ENCODE peak calls at places on chromosomes 2 and 18, in four cellular contexts. One of them, this sample, is unnamed.

GRCh38 chr18:13191779-13192178 is 26.8 kb upstream of the LDLRAD4 start:
- DNase-seq in HepG2: peak; percentile 42
- DNase-seq in K562: no peak
- DNase-seq in GM12878: no peak
- DNase-seq in this sample: no peak

GRCh38 chr2:45345331-45346305 is 265.4 kb downstream of the SRBD1 start:
- DNase-seq in HepG2: no peak
- DNase-seq in K562: no peak
- DNase-seq in GM12878: no peak
- DNase-seq in this sample: peak; percentile 48

GRCh38 chr18:14961991-14962390 is 214.0 kb downstream of the ANKRD30B start:
- DNase-seq in HepG2: no peak
- DNase-seq in K562: no peak
- DNase-seq in GM12878: no peak
- DNase-seq in this sample: no peak

GRCh38 chr2:174343638-174344455 is 9.1 kb downstream of the SP9 start:
- DNase-seq in HepG2: no peak
- DNase-seq in K562: no peak
- DNase-seq in GM12878: no peak
- DNase-seq in this sample: no peak

GRCh38 chr2:121372756-121373353 is 87.9 kb upstream of the TFCP2L1 start:
- DNase-seq in HepG2: no peak
- DNase-seq in K562: no peak
- DNase-seq in GM12878: peak; percentile 48
- DNase-seq in this sample: no peak

GRCh38 chr2:40372586-40372985 is 79.3 kb downstream of the SLC8A1 start:
- DNase-seq in HepG2: no peak
- DNase-seq in K562: no peak
- DNase-seq in GM12878: no peak
- DNase-seq in this sample: no peak

GRCh38 chr18:14948163-14948540 is 200.2 kb downstream of the ANKRD30B start:
- DNase-seq in HepG2: no peak
- DNase-seq in K562: no peak
- DNase-seq in GM12878: no peak
- DNase-seq in this sample: no peak

GRCh38 chr18:65544701-65545100 is 206.1 kb upstream of the CDH7 start:
- DNase-seq in HepG2: no peak
- DNase-seq in K562: no peak
- DNase-seq in GM12878: no peak
- DNase-seq in this sample: no peak

GRCh38 chr2:172888704-172889103 is 153.1 kb downstream of the RAPGEF4 start:
- DNase-seq in HepG2: no peak
- DNase-seq in K562: no peak
- DNase-seq in GM12878: no peak
- DNase-seq in this sample: peak; percentile 32

GRCh38 chr2:39991298-39991697 is 212.2 kb upstream of the THUMPD2 start:
- DNase-seq in HepG2: no peak
- DNase-seq in K562: no peak
- DNase-seq in GM12878: no peak
- DNase-seq in this sample: no peak

GRCh38 chr2:122451040-122451439 is 695.6 kb downstream of the TSN start:
- DNase-seq in HepG2: peak; percentile 47
- DNase-seq in K562: peak; percentile 9
- DNase-seq in GM12878: no peak
- DNase-seq in this sample: peak; percentile 6

GRCh38 chr2:126766295-126766694 is 110.3 kb downstream of the GYPC start:
- DNase-seq in HepG2: no peak
- DNase-seq in K562: no peak
- DNase-seq in GM12878: no peak
- DNase-seq in this sample: no peak

GRCh38 chr18:50662775-50663383 is 103.0 kb downstream of the MAPK4 start:
- DNase-seq in HepG2: no peak
- DNase-seq in K562: no peak
- DNase-seq in GM12878: no peak
- DNase-seq in this sample: peak; percentile 24

GRCh38 chr2:125424386-125424785 is 1231.6 kb upstream of the GYPC start:
- DNase-seq in HepG2: no peak
- DNase-seq in K562: no peak
- DNase-seq in GM12878: no peak
- DNase-seq in this sample: no peak

GRCh38 chr2:99710720-99711612 is 221.1 kb upstream of the REV1 start:
- DNase-seq in HepG2: no peak
- DNase-seq in K562: no peak
- DNase-seq in GM12878: no peak
- DNase-seq in this sample: no peak

GRCh38 chr18:48605408-48605845 is 66.6 kb downstream of the CTIF start:
- DNase-seq in HepG2: peak; percentile 73
- DNase-seq in K562: peak; percentile 74
- DNase-seq in GM12878: peak; percentile 23
- DNase-seq in this sample: peak; percentile 58

GRCh38 chr2:194735837-194736542 is 921.0 kb upstream of the SLC39A10 start:
- DNase-seq in HepG2: no peak
- DNase-seq in K562: no peak
- DNase-seq in GM12878: no peak
- DNase-seq in this sample: no peak

GRCh38 chr18:25876334-25876979 is 214.0 kb downstream of the SS18 start:
- DNase-seq in HepG2: no peak
- DNase-seq in K562: no peak
- DNase-seq in GM12878: no peak
- DNase-seq in this sample: peak; percentile 34

GRCh38 chr2:176324862-176325261 is 55.6 kb downstream of the MTX2 start:
- DNase-seq in HepG2: no peak
- DNase-seq in K562: no peak
- DNase-seq in GM12878: no peak
- DNase-seq in this sample: no peak

GRCh38 chr2:51032748-51033355 is 920 bp upstream of the NRXN1 start:
- DNase-seq in HepG2: no peak
- DNase-seq in K562: no peak
- DNase-seq in GM12878: no peak
- DNase-seq in this sample: no peak

GRCh38 chr2:9708683-9709538 is 78.1 kb upstream of the YWHAQ start:
- DNase-seq in HepG2: no peak
- DNase-seq in K562: no peak
- DNase-seq in GM12878: no peak
- DNase-seq in this sample: no peak

GRCh38 chr2:235958631-235959395 is 209.4 kb downstream of the GBX2 start:
- DNase-seq in HepG2: no peak
- DNase-seq in K562: no peak
- DNase-seq in GM12878: no peak
- DNase-seq in this sample: no peak

GRCh38 chr2:217751192-217751591 is 251.6 kb downstream of the TNS1 start:
- DNase-seq in HepG2: no peak
- DNase-seq in K562: no peak
- DNase-seq in GM12878: no peak
- DNase-seq in this sample: no peak

GRCh38 chr2:27870724-27871123 is 19.5 kb downstream of the RBKS start:
- DNase-seq in HepG2: no peak
- DNase-seq in K562: no peak
- DNase-seq in GM12878: no peak
- DNase-seq in this sample: no peak

GRCh38 chr2:237405006-237405559 is 8.9 kb downstream of the COL6A3 start:
- DNase-seq in HepG2: no peak
- DNase-seq in K562: no peak
- DNase-seq in GM12878: no peak
- DNase-seq in this sample: no peak

GRCh38 chr2:84495539-84496146 is 20.7 kb upstream of the DNAH6 start:
- DNase-seq in HepG2: peak; percentile 64
- DNase-seq in K562: peak; percentile 32
- DNase-seq in GM12878: no peak
- DNase-seq in this sample: peak; percentile 47

GRCh38 chr2:118016911-118017310 is 3.0 kb upstream of the CCDC93 start:
- DNase-seq in HepG2: no peak
- DNase-seq in K562: no peak
- DNase-seq in GM12878: no peak
- DNase-seq in this sample: no peak

GRCh38 chr2:183349046-183349445 is 224.8 kb downstream of the NUP35 start:
- DNase-seq in HepG2: no peak
- DNase-seq in K562: no peak
- DNase-seq in GM12878: no peak
- DNase-seq in this sample: no peak

GRCh38 chr2:47063159-47063930 is 91.8 kb downstream of the STPG4 start:
- DNase-seq in HepG2: no peak
- DNase-seq in K562: no peak
- DNase-seq in GM12878: no peak
- DNase-seq in this sample: no peak

GRCh38 chr2:177832611-177833133 is 239.9 kb downstream of the PDE11A start:
- DNase-seq in HepG2: no peak
- DNase-seq in K562: no peak
- DNase-seq in GM12878: no peak
- DNase-seq in this sample: no peak

GRCh38 chr2:54881759-54882158 is 158.3 kb downstream of the EML6 start:
- DNase-seq in HepG2: no peak
- DNase-seq in K562: no peak
- DNase-seq in GM12878: no peak
- DNase-seq in this sample: no peak

GRCh38 chr2:100630473-100630977 is 67.7 kb downstream of the PDCL3 start:
- DNase-seq in HepG2: no peak
- DNase-seq in K562: no peak
- DNase-seq in GM12878: no peak
- DNase-seq in this sample: no peak

GRCh38 chr18:55228191-55228590 is 268.9 kb upstream of the CCDC68 start:
- DNase-seq in HepG2: no peak
- DNase-seq in K562: no peak
- DNase-seq in GM12878: no peak
- DNase-seq in this sample: no peak

GRCh38 chr2:227180286-227180685 is 15.9 kb downstream of the COL4A3 start:
- DNase-seq in HepG2: no peak
- DNase-seq in K562: no peak
- DNase-seq in GM12878: no peak
- DNase-seq in this sample: no peak

DNA sequence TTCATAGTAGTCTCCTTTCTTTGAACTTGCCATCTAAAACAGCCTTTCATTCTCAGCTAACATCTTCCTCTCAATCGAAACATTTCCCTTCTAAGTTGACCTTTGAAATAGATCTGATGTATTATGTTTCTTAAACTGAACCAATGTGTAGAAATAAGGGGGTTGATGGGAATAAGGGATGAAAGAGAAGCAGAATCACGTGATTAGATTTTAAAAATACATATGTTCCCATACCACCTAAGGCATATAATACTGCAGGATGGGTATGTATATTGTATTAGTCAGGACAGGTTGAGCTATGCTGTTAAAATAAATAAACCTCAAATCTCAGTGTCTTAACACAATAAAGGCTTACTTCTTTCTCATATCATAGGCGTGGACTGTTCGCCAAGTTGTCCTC is 207.5 kb upstream of the SRD5A2 start:
- DNase-seq in HepG2: no peak
- DNase-seq in K562: no peak
- DNase-seq in GM12878: no peak
- DNase-seq in this sample: no peak
- TF ChIP-seq NFIC in HepG2: no peak
- TF ChIP-seq NFIC in K562: no peak
- TF ChIP-seq NFIC in GM12878: no peak
- TF ChIP-seq NFIC in this sample: no peak

DNA sequence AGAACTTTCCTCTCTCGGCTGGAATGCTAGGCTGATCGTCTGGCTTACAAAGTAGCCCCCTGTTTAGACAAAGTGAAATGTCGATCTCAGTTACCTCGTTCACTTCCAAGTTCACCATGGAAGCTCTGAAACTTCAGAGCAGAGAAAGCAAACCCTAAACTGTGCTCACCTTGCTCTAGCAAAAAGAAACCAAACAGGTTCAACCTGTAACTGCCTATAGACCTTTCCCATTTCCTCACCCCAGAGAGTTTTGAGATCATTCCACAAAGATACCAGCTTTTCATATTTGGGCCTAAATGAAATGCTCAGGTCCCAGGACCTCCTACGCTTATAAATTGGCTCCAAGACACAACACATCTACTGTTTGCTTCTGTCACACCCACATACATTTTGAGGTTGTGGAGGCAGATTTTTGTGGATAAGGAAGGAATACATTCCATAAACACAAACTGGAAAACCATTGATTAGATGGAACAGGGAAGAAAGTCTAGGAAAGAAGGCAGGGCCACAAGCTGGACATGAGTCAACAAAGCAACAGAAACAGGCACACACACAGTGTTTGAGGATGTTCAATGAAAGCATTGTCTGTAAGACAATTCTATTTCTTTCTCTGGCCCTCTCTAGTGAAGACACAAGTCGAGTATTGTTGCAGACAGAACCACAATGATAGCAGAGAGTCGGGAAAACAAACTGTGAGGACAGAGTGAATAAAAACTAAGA is 52.8 kb upstream of the TGIF1 start:
- DNase-seq in HepG2: no peak
- DNase-seq in K562: no peak
- DNase-seq in GM12878: no peak
- DNase-seq in this sample: no peak
- TF ChIP-seq USF2 in HepG2: no peak
- TF ChIP-seq USF2 in K562: no peak
- TF ChIP-seq USF2 in GM12878: no peak
- TF ChIP-seq USF2 in this sample: no peak

GRCh38 chr2:231940795-231941194 is 14.6 kb upstream of the NPPC start:
- DNase-seq in HepG2: no peak
- DNase-seq in K562: no peak
- DNase-seq in GM12878: no peak
- DNase-seq in this sample: no peak
- TF ChIP-seq NFIC in HepG2: no peak
- TF ChIP-seq NFIC in K562: no peak
- TF ChIP-seq NFIC in GM12878: no peak
- TF ChIP-seq NFIC in this sample: no peak

GRCh38 chr2:30766666-30767065 is 40.6 kb downstream of the CAPN13 start:
- DNase-seq in HepG2: no peak
- DNase-seq in K562: no peak
- DNase-seq in GM12878: no peak
- DNase-seq in this sample: peak; percentile 59
- TF ChIP-seq USF2 in HepG2: no peak
- TF ChIP-seq USF2 in K562: no peak
- TF ChIP-seq USF2 in GM12878: no peak
- TF ChIP-seq USF2 in this sample: no peak

GRCh38 chr2:105812180-105813044 is 67.7 kb downstream of the NCK2 start:
- DNase-seq in HepG2: peak; percentile 60
- DNase-seq in K562: peak; percentile 41
- DNase-seq in GM12878: no peak
- DNase-seq in this sample: peak; percentile 44

GRCh38 chr2:105806994-105807393 is 62.3 kb downstream of the NCK2 start:
- DNase-seq in HepG2: no peak
- DNase-seq in K562: no peak
- DNase-seq in GM12878: no peak
- DNase-seq in this sample: no peak

GRCh38 chr2:105809099-105809473 is 64.4 kb downstream of the NCK2 start:
- DNase-seq in HepG2: no peak
- DNase-seq in K562: no peak
- DNase-seq in GM12878: no peak
- DNase-seq in this sample: no peak

GRCh38 chr2:105808418-105809098 is 63.8 kb downstream of the NCK2 start:
- DNase-seq in HepG2: no peak
- DNase-seq in K562: no peak
- DNase-seq in GM12878: no peak
- DNase-seq in this sample: no peak

DNA sequence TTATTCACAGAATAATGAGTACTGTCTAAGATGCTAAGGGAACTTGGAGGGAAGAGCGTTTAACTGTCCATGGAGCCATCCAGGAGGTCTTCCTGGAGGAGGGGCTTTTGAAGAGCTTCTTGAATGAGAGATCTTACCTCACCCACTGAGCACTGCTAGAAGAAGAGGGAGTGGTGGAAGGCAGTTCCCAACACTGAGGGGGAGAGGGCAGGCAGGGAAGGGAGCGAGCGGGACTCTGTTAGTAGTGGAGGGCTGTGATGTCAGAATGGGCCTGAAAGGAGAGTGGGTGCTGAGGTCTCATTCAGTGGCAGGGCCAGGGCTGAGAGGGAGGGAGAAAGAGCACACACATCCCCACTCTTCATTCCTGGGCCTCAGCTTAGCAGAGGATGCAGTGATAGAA is 65.0 kb downstream of the NCK2 start:
- DNase-seq in HepG2: no peak
- DNase-seq in K562: no peak
- DNase-seq in GM12878: no peak
- DNase-seq in this sample: no peak
- TF ChIP-seq NFIC in HepG2: no peak
- TF ChIP-seq NFIC in K562: no peak
- TF ChIP-seq NFIC in GM12878: no peak
- TF ChIP-seq NFIC in this sample: no peak